ENCODE peak calls at places on chromosomes 12 and 14, in ten cellular contexts. One of them, this sample, is unnamed.

GRCh38 chr14:68786491-68787234 is 6.2 kb downstream of the ZFP36L1 start:
- DNase-seq in epithelial cell of esophagus: peak; percentile 88
- DNase-seq in BE2C: no peak
- DNase-seq in H1: peak; percentile 60
- DNase-seq in stomach: peak; percentile 26
- DNase-seq in HCT116: no peak
- DNase-seq in spleen: peak; percentile 70
- DNase-seq in neural crest cell: no peak
- DNase-seq in glutamatergic neuron: peak; percentile 0
- DNase-seq in upper lobe of left lung: no peak
- DNase-seq in this sample: no peak

GRCh38 chr14:92122351-92122677 is 545 bp downstream of the CPSF2 start:
- DNase-seq in HCT116: no peak
- DNase-seq in H1: no peak
- DNase-seq in epithelial cell of esophagus: no peak
- DNase-seq in spleen: no peak
- DNase-seq in stomach: no peak
- DNase-seq in upper lobe of left lung: no peak
- DNase-seq in glutamatergic neuron: no peak
- DNase-seq in neural crest cell: no peak
- DNase-seq in BE2C: peak; percentile 19
- DNase-seq in this sample: no peak

GRCh38 chr14:54488646-54489317 is at the start of gene GMFB:
- DNase-seq in stomach: peak; percentile 93
- DNase-seq in upper lobe of left lung: peak; percentile 97
- DNase-seq in epithelial cell of esophagus: peak; percentile 97
- DNase-seq in BE2C: peak; percentile 91
- DNase-seq in glutamatergic neuron: peak; percentile 92
- DNase-seq in H1: peak; percentile 84
- DNase-seq in neural crest cell: peak; percentile 88
- DNase-seq in spleen: peak; percentile 98
- DNase-seq in HCT116: peak; percentile 86
- DNase-seq in this sample: peak; percentile 80

GRCh38 chr14:51093371-51094281 is 1.3 kb downstream of the TRIM9 start:
- DNase-seq in BE2C: peak; percentile 80
- DNase-seq in stomach: no peak
- DNase-seq in HCT116: no peak
- DNase-seq in neural crest cell: peak; percentile 50
- DNase-seq in glutamatergic neuron: peak; percentile 66
- DNase-seq in spleen: peak; percentile 84
- DNase-seq in H1: peak; percentile 80
- DNase-seq in epithelial cell of esophagus: peak; percentile 43
- DNase-seq in upper lobe of left lung: peak; percentile 80
- DNase-seq in this sample: no peak

GRCh38 chr14:95341115-95341514 is 21.4 kb upstream of the CLMN start:
- DNase-seq in HCT116: no peak
- DNase-seq in upper lobe of left lung: no peak
- DNase-seq in stomach: no peak
- DNase-seq in H1: no peak
- DNase-seq in BE2C: no peak
- DNase-seq in spleen: no peak
- DNase-seq in epithelial cell of esophagus: no peak
- DNase-seq in glutamatergic neuron: no peak
- DNase-seq in neural crest cell: no peak
- DNase-seq in this sample: no peak

GRCh38 chr14:73267474-73267873 is 30.2 kb downstream of the PAPLN start:
- DNase-seq in neural crest cell: no peak
- DNase-seq in epithelial cell of esophagus: no peak
- DNase-seq in glutamatergic neuron: no peak
- DNase-seq in H1: no peak
- DNase-seq in stomach: no peak
- DNase-seq in upper lobe of left lung: no peak
- DNase-seq in BE2C: no peak
- DNase-seq in spleen: no peak
- DNase-seq in HCT116: no peak
- DNase-seq in this sample: no peak

GRCh38 chr14:20302042-20302761 is 3.5 kb downstream of the TTC5 start:
- DNase-seq in HCT116: no peak
- DNase-seq in glutamatergic neuron: no peak
- DNase-seq in stomach: no peak
- DNase-seq in BE2C: no peak
- DNase-seq in spleen: no peak
- DNase-seq in epithelial cell of esophagus: peak; percentile 32
- DNase-seq in neural crest cell: no peak
- DNase-seq in H1: no peak
- DNase-seq in upper lobe of left lung: no peak
- DNase-seq in this sample: no peak

GRCh38 chr12:103833891-103834290 is 7.1 kb downstream of the NT5DC3 start:
- DNase-seq in BE2C: no peak
- DNase-seq in neural crest cell: no peak
- DNase-seq in glutamatergic neuron: no peak
- DNase-seq in HCT116: no peak
- DNase-seq in stomach: no peak
- DNase-seq in epithelial cell of esophagus: no peak
- DNase-seq in spleen: no peak
- DNase-seq in H1: no peak
- DNase-seq in upper lobe of left lung: no peak
- DNase-seq in this sample: no peak

GRCh38 chr14:56207626-56208297 is 89.6 kb downstream of the PELI2 start:
- DNase-seq in BE2C: peak; percentile 25
- DNase-seq in epithelial cell of esophagus: peak; percentile 16
- DNase-seq in neural crest cell: no peak
- DNase-seq in spleen: no peak
- DNase-seq in stomach: no peak
- DNase-seq in upper lobe of left lung: no peak
- DNase-seq in glutamatergic neuron: no peak
- DNase-seq in H1: no peak
- DNase-seq in HCT116: no peak
- DNase-seq in this sample: no peak

GRCh38 chr12:93419388-93420034 is 22.2 kb downstream of the UBE2N start:
- DNase-seq in spleen: no peak
- DNase-seq in upper lobe of left lung: no peak
- DNase-seq in stomach: no peak
- DNase-seq in glutamatergic neuron: no peak
- DNase-seq in neural crest cell: no peak
- DNase-seq in BE2C: no peak
- DNase-seq in HCT116: no peak
- DNase-seq in epithelial cell of esophagus: peak; percentile 58
- DNase-seq in H1: no peak
- DNase-seq in this sample: no peak

GRCh38 chr12:42750356-42750755 is 160.8 kb upstream of the PRICKLE1 start:
- DNase-seq in BE2C: no peak
- DNase-seq in neural crest cell: no peak
- DNase-seq in upper lobe of left lung: no peak
- DNase-seq in glutamatergic neuron: no peak
- DNase-seq in spleen: no peak
- DNase-seq in epithelial cell of esophagus: no peak
- DNase-seq in stomach: no peak
- DNase-seq in HCT116: no peak
- DNase-seq in H1: no peak
- DNase-seq in this sample: no peak
- TF ChIP-seq CTCF in BE2C: no peak
- TF ChIP-seq CTCF in neural crest cell: no peak
- TF ChIP-seq CTCF in upper lobe of left lung: no peak
- TF ChIP-seq CTCF in glutamatergic neuron: no peak
- TF ChIP-seq CTCF in spleen: no peak
- TF ChIP-seq CTCF in epithelial cell of esophagus: no peak
- TF ChIP-seq CTCF in stomach: no peak
- TF ChIP-seq CTCF in HCT116: no peak
- TF ChIP-seq CTCF in H1: no peak
- TF ChIP-seq CTCF in this sample: no peak

DNA sequence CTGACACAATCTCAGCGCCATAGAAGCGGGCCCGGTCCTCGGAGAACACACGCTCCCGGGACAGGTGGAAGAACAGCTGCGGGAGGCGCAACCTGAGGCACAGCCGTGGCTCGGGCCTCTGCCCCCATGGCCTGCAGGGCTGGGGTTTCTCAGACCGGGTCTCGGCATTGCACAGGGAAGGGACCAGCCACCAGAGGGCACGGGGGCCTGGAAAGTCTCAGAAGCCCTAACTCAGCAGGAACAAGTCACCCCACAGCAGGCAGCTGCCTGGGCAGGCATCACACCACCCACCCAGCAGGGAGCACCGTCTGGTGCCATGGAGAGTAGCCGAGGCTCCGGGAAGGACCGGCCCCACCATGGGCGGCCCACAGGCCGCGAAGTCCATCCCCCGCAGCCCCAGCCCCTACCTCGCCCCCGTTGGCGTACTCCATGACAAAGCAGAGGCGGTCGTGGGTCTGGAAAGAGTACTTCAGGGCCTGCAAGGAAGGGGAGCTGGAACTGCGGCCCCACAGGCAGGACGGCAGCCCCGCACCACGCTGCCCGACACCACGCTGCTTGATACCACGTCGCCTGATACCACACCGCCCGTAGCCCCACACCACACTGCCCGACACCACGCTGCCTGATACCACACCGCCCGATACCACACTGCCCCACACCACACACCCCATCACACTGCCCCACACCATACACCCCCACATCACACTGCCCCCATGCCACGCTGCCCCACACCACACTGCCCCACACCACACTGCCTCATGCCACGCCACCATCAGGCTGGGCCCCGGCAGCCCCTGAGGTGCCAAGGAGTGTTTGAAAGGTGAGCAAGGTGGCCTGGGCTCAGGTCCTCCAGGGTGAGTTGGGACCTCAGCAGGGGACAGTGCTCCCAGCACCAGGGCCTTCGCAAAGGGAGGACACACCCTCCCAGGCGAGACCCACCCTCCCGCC is 20.8 kb downstream of the SIVA1 start:
- DNase-seq in stomach: no peak
- DNase-seq in epithelial cell of esophagus: no peak
- DNase-seq in glutamatergic neuron: no peak
- DNase-seq in spleen: no peak
- DNase-seq in H1: no peak
- DNase-seq in HCT116: no peak
- DNase-seq in upper lobe of left lung: peak; percentile 80
- DNase-seq in BE2C: no peak
- DNase-seq in neural crest cell: no peak
- DNase-seq in this sample: no peak
- TF ChIP-seq CTCF in stomach: no peak
- TF ChIP-seq CTCF in epithelial cell of esophagus: no peak
- TF ChIP-seq CTCF in glutamatergic neuron: no peak
- TF ChIP-seq CTCF in spleen: no peak
- TF ChIP-seq CTCF in H1: peak; percentile 15
- TF ChIP-seq CTCF in HCT116: no peak
- TF ChIP-seq CTCF in upper lobe of left lung: no peak
- TF ChIP-seq CTCF in BE2C: peak; percentile 9
- TF ChIP-seq CTCF in neural crest cell: no peak
- TF ChIP-seq CTCF in this sample: no peak

DNA sequence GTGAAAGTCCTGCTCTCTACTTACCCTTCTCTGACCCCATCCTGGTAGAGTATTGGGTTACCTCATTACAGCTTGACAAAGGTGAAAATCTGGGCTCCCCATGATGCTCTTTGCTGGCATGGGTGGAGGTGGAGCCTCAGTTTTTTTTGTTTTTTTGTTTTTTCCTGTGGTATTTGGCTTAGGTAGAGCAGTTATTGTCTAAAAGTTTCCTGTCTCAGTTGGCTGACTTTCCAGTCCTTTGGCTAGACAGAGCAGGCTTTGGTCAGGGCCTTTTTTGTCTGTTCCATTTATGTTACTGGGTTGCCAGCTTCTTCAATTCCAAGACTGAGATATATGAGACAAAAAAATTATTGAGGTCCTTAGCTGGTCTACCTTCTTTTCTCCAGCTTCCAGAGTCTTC is 163.4 kb downstream of the GALC start:
- DNase-seq in spleen: no peak
- DNase-seq in stomach: no peak
- DNase-seq in HCT116: no peak
- DNase-seq in glutamatergic neuron: no peak
- DNase-seq in upper lobe of left lung: no peak
- DNase-seq in neural crest cell: no peak
- DNase-seq in H1: no peak
- DNase-seq in epithelial cell of esophagus: no peak
- DNase-seq in BE2C: no peak
- DNase-seq in this sample: no peak
- TF ChIP-seq CTCF in spleen: no peak
- TF ChIP-seq CTCF in stomach: no peak
- TF ChIP-seq CTCF in HCT116: no peak
- TF ChIP-seq CTCF in glutamatergic neuron: no peak
- TF ChIP-seq CTCF in upper lobe of left lung: no peak
- TF ChIP-seq CTCF in neural crest cell: no peak
- TF ChIP-seq CTCF in H1: no peak
- TF ChIP-seq CTCF in epithelial cell of esophagus: no peak
- TF ChIP-seq CTCF in BE2C: no peak
- TF ChIP-seq CTCF in this sample: no peak

GRCh38 chr14:103729496-103730448 is 14.2 kb downstream of the ZFYVE21 start:
- DNase-seq in HCT116: no peak
- DNase-seq in H1: no peak
- DNase-seq in glutamatergic neuron: no peak
- DNase-seq in epithelial cell of esophagus: no peak
- DNase-seq in upper lobe of left lung: no peak
- DNase-seq in neural crest cell: no peak
- DNase-seq in BE2C: no peak
- DNase-seq in spleen: peak; percentile 67
- DNase-seq in stomach: no peak
- DNase-seq in this sample: no peak

GRCh38 chr14:103728721-103729120 is 13.1 kb downstream of the ZFYVE21 start:
- DNase-seq in spleen: peak; percentile 19
- DNase-seq in neural crest cell: no peak
- DNase-seq in BE2C: no peak
- DNase-seq in glutamatergic neuron: no peak
- DNase-seq in H1: no peak
- DNase-seq in stomach: peak; percentile 69
- DNase-seq in upper lobe of left lung: no peak
- DNase-seq in epithelial cell of esophagus: no peak
- DNase-seq in HCT116: no peak
- DNase-seq in this sample: no peak

GRCh38 chr14:103731916-103732867 is 16.6 kb downstream of the ZFYVE21 start:
- DNase-seq in BE2C: no peak
- DNase-seq in stomach: no peak
- DNase-seq in neural crest cell: no peak
- DNase-seq in glutamatergic neuron: no peak
- DNase-seq in epithelial cell of esophagus: no peak
- DNase-seq in H1: no peak
- DNase-seq in spleen: peak; percentile 71
- DNase-seq in HCT116: no peak
- DNase-seq in upper lobe of left lung: no peak
- DNase-seq in this sample: no peak

GRCh38 chr14:103731481-103731880 is 15.9 kb downstream of the ZFYVE21 start:
- DNase-seq in neural crest cell: no peak
- DNase-seq in spleen: peak; percentile 67
- DNase-seq in stomach: no peak
- DNase-seq in glutamatergic neuron: no peak
- DNase-seq in HCT116: no peak
- DNase-seq in epithelial cell of esophagus: no peak
- DNase-seq in BE2C: no peak
- DNase-seq in H1: no peak
- DNase-seq in upper lobe of left lung: no peak
- DNase-seq in this sample: no peak

DNA sequence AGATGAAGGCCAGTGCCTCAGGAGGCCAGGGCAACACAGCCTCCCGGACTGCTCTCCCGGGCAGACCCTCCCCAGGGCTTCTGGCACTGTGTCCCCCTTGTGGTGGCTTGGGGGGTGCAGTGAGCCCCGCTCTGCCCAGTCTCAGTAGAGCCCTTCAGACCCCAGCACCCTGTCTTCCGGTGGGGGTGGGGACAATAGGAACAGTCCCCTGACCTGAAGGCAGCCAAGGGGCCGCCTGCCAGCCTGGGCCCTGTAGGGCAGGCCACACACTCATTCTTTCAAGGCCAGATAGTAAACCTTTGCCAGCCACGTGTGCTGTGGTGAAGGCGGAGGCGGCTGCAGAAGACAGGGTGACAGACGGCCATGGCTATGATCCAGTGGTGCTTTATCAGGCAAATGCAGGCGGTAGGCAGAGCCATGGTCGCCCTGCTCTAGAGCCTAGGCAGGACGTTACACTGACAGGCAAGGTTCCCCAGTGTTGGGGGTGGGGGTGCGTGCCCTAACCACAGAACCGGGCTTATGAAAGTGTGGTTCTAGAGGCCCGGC is 15.0 kb downstream of the ZFYVE21 start:
- DNase-seq in neural crest cell: no peak
- DNase-seq in BE2C: peak; percentile 45
- DNase-seq in glutamatergic neuron: no peak
- DNase-seq in upper lobe of left lung: no peak
- DNase-seq in spleen: peak; percentile 82
- DNase-seq in H1: no peak
- DNase-seq in epithelial cell of esophagus: no peak
- DNase-seq in stomach: peak; percentile 74
- DNase-seq in HCT116: no peak
- DNase-seq in this sample: no peak
- TF ChIP-seq CTCF in neural crest cell: peak; percentile 28
- TF ChIP-seq CTCF in BE2C: peak; percentile 39
- TF ChIP-seq CTCF in glutamatergic neuron: peak; percentile 17
- TF ChIP-seq CTCF in upper lobe of left lung: no peak
- TF ChIP-seq CTCF in spleen: no peak
- TF ChIP-seq CTCF in H1: no peak
- TF ChIP-seq CTCF in epithelial cell of esophagus: peak; percentile 9
- TF ChIP-seq CTCF in stomach: no peak
- TF ChIP-seq CTCF in HCT116: no peak
- TF ChIP-seq CTCF in this sample: no peak

This sample was measured in activated B cell treated with CpG ODN at 0.5 μM for 24 hours.